ENCODE peak calls at places on chromosomes 5 and 9, in six cellular contexts. W is GM20000, O is type B pancreatic cell, F is MCF 10A, T is pancreas, D is bronchial epithelial cell. S is an unnamed sample.

GRCh38 chr9:70470050-70471015 is 55.9 kb upstream of the KLF9 start:
- DNase-seq in W (no peak), O (no peak), F (no peak), T (peak), D (no peak), S (no peak)

GRCh38 chr5:57302643-57303042 is 128.8 kb downstream of the GPBP1 start:
- DNase-seq in W (no peak), O (no peak), F (no peak), T (no peak), D (no peak), S (no peak)

GRCh38 chr5:126355940-126356339 is 67.3 kb upstream of the GRAMD2B start:
- DNase-seq in W (peak), O (no peak), F (no peak), T (no peak), D (no peak), S (no peak)

GRCh38 chr9:26356491-26356890 is 536.1 kb downstream of the CAAP1 start:
- DNase-seq in W (no peak), O (no peak), F (no peak), T (no peak), D (no peak), S (no peak)

GRCh38 chr5:84688566-84688965 is 303.9 kb upstream of the EDIL3 start:
- DNase-seq in W (no peak), O (no peak), F (peak), T (no peak), D (peak), S (no peak)

GRCh38 chr9:135067091-135067710 is 20.3 kb upstream of the OLFM1 start:
- DNase-seq in W (no peak), O (no peak), F (no peak), T (peak), D (no peak), S (no peak)

GRCh38 chr9:114906922-114907571 is 23.3 kb downstream of the TNFSF8 start:
- DNase-seq in W (peak), O (no peak), F (peak), T (no peak), D (peak), S (no peak)

GRCh38 chr5:124642148-124642547 is 104.3 kb downstream of the ZNF608 start:
- DNase-seq in W (no peak), O (no peak), F (no peak), T (no peak), D (no peak), S (no peak)

GRCh38 chr9:109035684-109036423 is 22.6 kb upstream of the CTNNAL1 start:
- DNase-seq in W (no peak), O (no peak), F (peak), T (peak), D (peak), S (peak)

GRCh38 chr5:150159741-150160179 is 4.1 kb upstream of the PDGFRB start:
- DNase-seq in W (no peak), O (no peak), F (no peak), T (no peak), D (no peak), S (no peak)

GRCh38 chr5:52985306-52985705 is 3.8 kb upstream of the ITGA2 start:
- DNase-seq in W (no peak), O (no peak), F (no peak), T (no peak), D (peak), S (no peak)

GRCh38 chr9:100150209-100150608 is 51.2 kb downstream of the INVS start:
- DNase-seq in W (no peak), O (no peak), F (peak), T (no peak), D (no peak), S (no peak)

GRCh38 chr9:126880947-126881332 is 20.5 kb downstream of the ZBTB34 start:
- DNase-seq in W (no peak), O (no peak), F (no peak), T (no peak), D (no peak), S (no peak)

GRCh38 chr9:110650991-110651411 is 17.6 kb upstream of the MUSK start:
- DNase-seq in W (no peak), O (no peak), F (peak), T (no peak), D (peak), S (no peak)

GRCh38 chr5:39164016-39164415 is 55.3 kb downstream of the FYB1 start:
- DNase-seq in W (no peak), O (no peak), F (no peak), T (no peak), D (no peak), S (no peak)

GRCh38 chr9:130847306-130848217 is 12.5 kb downstream of the ABL1 start:
- DNase-seq in W (no peak), O (no peak), F (peak), T (no peak), D (peak), S (no peak)

GRCh38 chr9:134959971-134960310 is 42.2 kb upstream of the FCN1 start:
- DNase-seq in W (no peak), O (peak), F (no peak), T (no peak), D (no peak), S (no peak)

GRCh38 chr5:150645070-150645700 is 4.7 kb downstream of the SYNPO start:
- DNase-seq in W (no peak), O (no peak), F (peak), T (peak), D (no peak), S (no peak)

GRCh38 chr9:125990793-125991220 is 243.6 kb downstream of the PBX3 start:
- DNase-seq in W (no peak), O (peak), F (no peak), T (no peak), D (no peak), S (no peak)

GRCh38 chr5:912356-913091 is 19.8 kb downstream of the TRIP13 start:
- DNase-seq in W (no peak), O (no peak), F (peak), T (no peak), D (peak), S (peak)

GRCh38 chr9:16830806-16831205 is 39.7 kb downstream of the BNC2 start:
- DNase-seq in W (no peak), O (no peak), F (no peak), T (no peak), D (no peak), S (no peak)

GRCh38 chr5:143192191-143192880 is 211.2 kb downstream of the NR3C1 start:
- DNase-seq in W (no peak), O (no peak), F (no peak), T (no peak), D (no peak), S (no peak)

GRCh38 chr5:2330325-2330724 is 421.2 kb downstream of the IRX2 start:
- DNase-seq in W (no peak), O (no peak), F (no peak), T (no peak), D (no peak), S (no peak)

GRCh38 chr9:69389437-69389995 is 64.5 kb downstream of the ENTREP1 start:
- DNase-seq in W (no peak), O (no peak), F (no peak), T (no peak), D (no peak), S (no peak)

GRCh38 chr5:138391859-138392386 is 39.4 kb downstream of the KDM3B start:
- DNase-seq in W (no peak), O (no peak), F (no peak), T (no peak), D (peak), S (no peak)

DNA sequence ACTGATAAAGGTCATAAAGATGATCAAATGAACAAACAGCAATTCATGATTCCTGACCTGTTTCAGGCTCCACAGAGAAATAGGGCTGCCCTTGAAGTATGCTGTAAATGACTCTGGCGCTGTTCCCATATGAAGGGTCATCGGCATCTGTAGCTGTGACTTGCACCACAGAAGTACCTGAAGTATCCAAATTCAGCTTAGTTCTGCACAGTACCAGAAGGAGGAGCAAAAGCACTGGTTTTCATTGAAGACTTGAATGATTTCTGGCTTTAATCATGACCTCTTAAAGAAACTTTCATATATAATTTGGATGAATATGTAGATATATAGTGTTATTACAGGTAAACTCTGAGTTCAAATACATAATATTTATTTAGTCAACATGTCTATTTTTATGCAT is 109.1 kb downstream of the CDH10 start:
- DNase-seq in W (no peak), O (no peak), F (peak), T (no peak), D (no peak), S (no peak)
- TF ChIP-seq CTCF in W (no peak), O (no peak), F (peak), T (no peak), D (no peak), S (no peak)

GRCh38 chr9:106717686-106718085 is 145.3 kb upstream of the ZNF462 start:
- DNase-seq in W (no peak), O (no peak), F (peak), T (no peak), D (peak), S (no peak)
- TF ChIP-seq CTCF in W (no peak), O (peak), F (peak), T (no peak), D (no peak), S (no peak)

GRCh38 chr5:169871816-169872215 is 108.5 kb downstream of the INSYN2B start:
- DNase-seq in W (no peak), O (no peak), F (no peak), T (no peak), D (no peak), S (no peak)
- TF ChIP-seq CTCF in W (no peak), O (no peak), F (no peak), T (no peak), D (no peak), S (no peak)

GRCh38 chr5:40165789-40166728 is 513.7 kb upstream of the PTGER4 start:
- DNase-seq in W (no peak), O (no peak), F (peak), T (no peak), D (peak), S (no peak)
- TF ChIP-seq CTCF in W (no peak), O (no peak), F (peak), T (no peak), D (no peak), S (peak)

S was measured in Panc1.